ENCODE peak calls at places on chromosomes 13 and 19, in seven cellular contexts. One of them, this sample, is unnamed.

GRCh38 chr13:113582841-113583631 is 1.5 kb upstream of the TFDP1 start:
- DNase-seq in heart left ventricle: no peak
- DNase-seq in neural progenitor cell: no peak
- DNase-seq in astrocyte of the cerebellum: no peak
- DNase-seq in B cell: no peak
- DNase-seq in heart right ventricle: no peak
- DNase-seq in K562: no peak
- DNase-seq in this sample: no peak

GRCh38 chr13:44819245-44819644 is 170.0 kb downstream of the NUFIP1 start:
- DNase-seq in heart left ventricle: no peak
- DNase-seq in neural progenitor cell: no peak
- DNase-seq in astrocyte of the cerebellum: peak; percentile 53
- DNase-seq in B cell: no peak
- DNase-seq in heart right ventricle: no peak
- DNase-seq in K562: no peak
- DNase-seq in this sample: no peak

GRCh38 chr19:20359933-20360720 is 193.1 kb downstream of the ZNF486 start:
- DNase-seq in heart left ventricle: no peak
- DNase-seq in neural progenitor cell: peak; percentile 47
- DNase-seq in astrocyte of the cerebellum: no peak
- DNase-seq in B cell: peak; percentile 6
- DNase-seq in heart right ventricle: no peak
- DNase-seq in K562: no peak
- DNase-seq in this sample: no peak

GRCh38 chr13:43191561-43191960 is 168.2 kb downstream of the DNAJC15 start:
- DNase-seq in heart left ventricle: no peak
- DNase-seq in neural progenitor cell: no peak
- DNase-seq in astrocyte of the cerebellum: no peak
- DNase-seq in B cell: no peak
- DNase-seq in heart right ventricle: no peak
- DNase-seq in K562: no peak
- DNase-seq in this sample: no peak

GRCh38 chr13:97810152-97810551 is 143.3 kb upstream of the IPO5 start:
- DNase-seq in heart left ventricle: no peak
- DNase-seq in neural progenitor cell: peak; percentile 15
- DNase-seq in astrocyte of the cerebellum: no peak
- DNase-seq in B cell: no peak
- DNase-seq in heart right ventricle: no peak
- DNase-seq in K562: no peak
- DNase-seq in this sample: no peak

GRCh38 chr19:6729573-6730152 is 7.7 kb downstream of the GPR108 start:
- DNase-seq in heart left ventricle: no peak
- DNase-seq in neural progenitor cell: no peak
- DNase-seq in astrocyte of the cerebellum: no peak
- DNase-seq in B cell: no peak
- DNase-seq in heart right ventricle: no peak
- DNase-seq in K562: no peak
- DNase-seq in this sample: no peak

GRCh38 chr13:37968555-37968954 is 99.0 kb upstream of the TRPC4 start:
- DNase-seq in heart left ventricle: no peak
- DNase-seq in neural progenitor cell: no peak
- DNase-seq in astrocyte of the cerebellum: no peak
- DNase-seq in B cell: no peak
- DNase-seq in heart right ventricle: no peak
- DNase-seq in K562: no peak
- DNase-seq in this sample: no peak

GRCh38 chr19:6530385-6531162 is at the start of gene TNFSF9:
- DNase-seq in heart left ventricle: peak; percentile 88
- DNase-seq in neural progenitor cell: peak; percentile 92
- DNase-seq in astrocyte of the cerebellum: peak; percentile 51
- DNase-seq in B cell: peak; percentile 83
- DNase-seq in heart right ventricle: peak; percentile 84
- DNase-seq in K562: peak; percentile 90
- DNase-seq in this sample: no peak

GRCh38 chr19:39032164-39032918 is at the start of gene FBXO27:
- DNase-seq in heart left ventricle: peak; percentile 27
- DNase-seq in neural progenitor cell: peak; percentile 72
- DNase-seq in astrocyte of the cerebellum: no peak
- DNase-seq in B cell: peak; percentile 16
- DNase-seq in heart right ventricle: peak; percentile 12
- DNase-seq in K562: peak; percentile 68
- DNase-seq in this sample: no peak

GRCh38 chr19:38736036-38736412 is 8.2 kb downstream of the CAPN12 start:
- DNase-seq in heart left ventricle: peak; percentile 45
- DNase-seq in neural progenitor cell: peak; percentile 82
- DNase-seq in astrocyte of the cerebellum: no peak
- DNase-seq in B cell: peak; percentile 84
- DNase-seq in heart right ventricle: peak; percentile 29
- DNase-seq in K562: peak; percentile 71
- DNase-seq in this sample: no peak

GRCh38 chr13:30364876-30365275 is 57.4 kb upstream of the UBE2L5 start:
- DNase-seq in heart left ventricle: no peak
- DNase-seq in neural progenitor cell: no peak
- DNase-seq in astrocyte of the cerebellum: no peak
- DNase-seq in B cell: no peak
- DNase-seq in heart right ventricle: peak; percentile 17
- DNase-seq in K562: no peak
- DNase-seq in this sample: no peak

GRCh38 chr13:110015253-110015652 is 228.9 kb upstream of the IRS2 start:
- DNase-seq in heart left ventricle: no peak
- DNase-seq in neural progenitor cell: no peak
- DNase-seq in astrocyte of the cerebellum: no peak
- DNase-seq in B cell: no peak
- DNase-seq in heart right ventricle: no peak
- DNase-seq in K562: no peak
- DNase-seq in this sample: no peak

GRCh38 chr19:43662487-43662886 is 7.5 kb downstream of the PLAUR start:
- DNase-seq in heart left ventricle: no peak
- DNase-seq in neural progenitor cell: peak; percentile 59
- DNase-seq in astrocyte of the cerebellum: no peak
- DNase-seq in B cell: no peak
- DNase-seq in heart right ventricle: no peak
- DNase-seq in K562: no peak
- DNase-seq in this sample: no peak

GRCh38 chr13:30450066-30450465 is 15.7 kb downstream of the HMGB1 start:
- DNase-seq in heart left ventricle: no peak
- DNase-seq in neural progenitor cell: no peak
- DNase-seq in astrocyte of the cerebellum: no peak
- DNase-seq in B cell: no peak
- DNase-seq in heart right ventricle: no peak
- DNase-seq in K562: no peak
- DNase-seq in this sample: no peak

GRCh38 chr13:64154514-64154913 is 2738.9 kb upstream of the PCDH20 start:
- DNase-seq in heart left ventricle: no peak
- DNase-seq in neural progenitor cell: no peak
- DNase-seq in astrocyte of the cerebellum: peak; percentile 34
- DNase-seq in B cell: no peak
- DNase-seq in heart right ventricle: no peak
- DNase-seq in K562: no peak
- DNase-seq in this sample: no peak
- TF ChIP-seq CTCF in heart left ventricle: no peak
- TF ChIP-seq CTCF in neural progenitor cell: peak; percentile 29
- TF ChIP-seq CTCF in astrocyte of the cerebellum: peak; percentile 31
- TF ChIP-seq CTCF in B cell: no peak
- TF ChIP-seq CTCF in heart right ventricle: no peak
- TF ChIP-seq CTCF in K562: no peak
- TF ChIP-seq CTCF in this sample: no peak

GRCh38 chr19:29121684-29122083 is 91.3 kb downstream of the UQCRFS1 start:
- DNase-seq in heart left ventricle: no peak
- DNase-seq in neural progenitor cell: peak; percentile 39
- DNase-seq in astrocyte of the cerebellum: no peak
- DNase-seq in B cell: no peak
- DNase-seq in heart right ventricle: no peak
- DNase-seq in K562: peak; percentile 59
- DNase-seq in this sample: no peak
- TF ChIP-seq CTCF in heart left ventricle: no peak
- TF ChIP-seq CTCF in neural progenitor cell: peak; percentile 59
- TF ChIP-seq CTCF in astrocyte of the cerebellum: no peak
- TF ChIP-seq CTCF in B cell: no peak
- TF ChIP-seq CTCF in heart right ventricle: peak; percentile 38
- TF ChIP-seq CTCF in K562: peak; percentile 61
- TF ChIP-seq CTCF in this sample: peak; percentile 41

GRCh38 chr19:13741893-13742292 is 22.4 kb upstream of the MRI1 start:
- DNase-seq in heart left ventricle: no peak
- DNase-seq in neural progenitor cell: no peak
- DNase-seq in astrocyte of the cerebellum: no peak
- DNase-seq in B cell: no peak
- DNase-seq in heart right ventricle: no peak
- DNase-seq in K562: no peak
- DNase-seq in this sample: no peak
- TF ChIP-seq CTCF in heart left ventricle: no peak
- TF ChIP-seq CTCF in neural progenitor cell: no peak
- TF ChIP-seq CTCF in astrocyte of the cerebellum: no peak
- TF ChIP-seq CTCF in B cell: no peak
- TF ChIP-seq CTCF in heart right ventricle: no peak
- TF ChIP-seq CTCF in K562: no peak
- TF ChIP-seq CTCF in this sample: no peak

DNA sequence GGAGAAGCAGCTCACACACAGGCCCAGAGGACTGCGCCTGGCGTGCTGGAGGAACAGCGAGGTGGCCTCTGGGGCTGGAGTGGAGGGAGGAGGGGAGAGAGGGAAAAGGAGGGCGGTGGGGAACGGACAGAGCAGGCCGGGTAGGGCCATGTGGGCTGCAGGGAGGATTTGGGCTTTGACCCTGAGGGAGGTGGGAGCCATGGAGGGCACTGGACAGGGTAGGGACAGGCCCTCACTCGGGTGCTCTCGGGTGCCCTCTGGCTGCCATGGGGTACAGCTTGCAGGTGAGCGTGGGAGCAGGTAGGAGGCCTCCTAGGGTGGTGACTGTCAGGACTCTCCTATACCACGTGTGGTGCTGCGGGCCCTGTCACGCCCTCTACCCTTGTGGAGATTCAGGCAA is 22.8 kb downstream of the PLIN4 start:
- DNase-seq in heart left ventricle: no peak
- DNase-seq in neural progenitor cell: no peak
- DNase-seq in astrocyte of the cerebellum: no peak
- DNase-seq in B cell: no peak
- DNase-seq in heart right ventricle: no peak
- DNase-seq in K562: no peak
- DNase-seq in this sample: no peak
- TF ChIP-seq CTCF in heart left ventricle: no peak
- TF ChIP-seq CTCF in neural progenitor cell: no peak
- TF ChIP-seq CTCF in astrocyte of the cerebellum: no peak
- TF ChIP-seq CTCF in B cell: no peak
- TF ChIP-seq CTCF in heart right ventricle: no peak
- TF ChIP-seq CTCF in K562: peak; percentile 21
- TF ChIP-seq CTCF in this sample: peak; percentile 83

GRCh38 chr13:35479223-35479536 is 2.7 kb upstream of the MAB21L1 start:
- DNase-seq in heart left ventricle: no peak
- DNase-seq in neural progenitor cell: peak; percentile 81
- DNase-seq in astrocyte of the cerebellum: no peak
- DNase-seq in B cell: no peak
- DNase-seq in heart right ventricle: no peak
- DNase-seq in K562: no peak
- DNase-seq in this sample: no peak

GRCh38 chr13:35481777-35482176 is 5.3 kb upstream of the MAB21L1 start:
- DNase-seq in heart left ventricle: no peak
- DNase-seq in neural progenitor cell: no peak
- DNase-seq in astrocyte of the cerebellum: no peak
- DNase-seq in B cell: no peak
- DNase-seq in heart right ventricle: no peak
- DNase-seq in K562: no peak
- DNase-seq in this sample: no peak

GRCh38 chr13:35475960-35476943 is at the start of gene MAB21L1:
- DNase-seq in heart left ventricle: no peak
- DNase-seq in neural progenitor cell: peak; percentile 81
- DNase-seq in astrocyte of the cerebellum: peak; percentile 36
- DNase-seq in B cell: peak; percentile 31
- DNase-seq in heart right ventricle: no peak
- DNase-seq in K562: no peak
- DNase-seq in this sample: no peak

GRCh38 chr13:35478384-35479222 is 2.1 kb upstream of the MAB21L1 start:
- DNase-seq in heart left ventricle: no peak
- DNase-seq in neural progenitor cell: peak; percentile 82
- DNase-seq in astrocyte of the cerebellum: no peak
- DNase-seq in B cell: peak; percentile 9
- DNase-seq in heart right ventricle: no peak
- DNase-seq in K562: no peak
- DNase-seq in this sample: no peak

GRCh38 chr13:35479691-35480090 is 3.2 kb upstream of the MAB21L1 start:
- DNase-seq in heart left ventricle: no peak
- DNase-seq in neural progenitor cell: no peak
- DNase-seq in astrocyte of the cerebellum: no peak
- DNase-seq in B cell: no peak
- DNase-seq in heart right ventricle: no peak
- DNase-seq in K562: no peak
- DNase-seq in this sample: no peak
- TF ChIP-seq CTCF in heart left ventricle: no peak
- TF ChIP-seq CTCF in neural progenitor cell: no peak
- TF ChIP-seq CTCF in astrocyte of the cerebellum: no peak
- TF ChIP-seq CTCF in B cell: no peak
- TF ChIP-seq CTCF in heart right ventricle: no peak
- TF ChIP-seq CTCF in K562: no peak
- TF ChIP-seq CTCF in this sample: no peak

GRCh38 chr13:99367663-99368448 is 60.7 kb upstream of the GPR183 start:
- DNase-seq in heart left ventricle: no peak
- DNase-seq in neural progenitor cell: no peak
- DNase-seq in astrocyte of the cerebellum: no peak
- DNase-seq in B cell: no peak
- DNase-seq in heart right ventricle: no peak
- DNase-seq in K562: no peak
- DNase-seq in this sample: no peak
- TF ChIP-seq CTCF in heart left ventricle: no peak
- TF ChIP-seq CTCF in neural progenitor cell: peak; percentile 41
- TF ChIP-seq CTCF in astrocyte of the cerebellum: no peak
- TF ChIP-seq CTCF in B cell: no peak
- TF ChIP-seq CTCF in heart right ventricle: no peak
- TF ChIP-seq CTCF in K562: peak; percentile 25
- TF ChIP-seq CTCF in this sample: no peak

GRCh38 chr19:49812997-49813861 is at the start of gene FUZ:
- DNase-seq in heart left ventricle: peak; percentile 97
- DNase-seq in neural progenitor cell: peak; percentile 99
- DNase-seq in astrocyte of the cerebellum: peak; percentile 98
- DNase-seq in B cell: peak; percentile 95
- DNase-seq in heart right ventricle: peak; percentile 98
- DNase-seq in K562: peak; percentile 89
- DNase-seq in this sample: peak; percentile 92
- TF ChIP-seq CTCF in heart left ventricle: peak; percentile 12
- TF ChIP-seq CTCF in neural progenitor cell: peak; percentile 56
- TF ChIP-seq CTCF in astrocyte of the cerebellum: peak; percentile 42
- TF ChIP-seq CTCF in B cell: peak; percentile 23
- TF ChIP-seq CTCF in heart right ventricle: peak; percentile 54
- TF ChIP-seq CTCF in K562: no peak
- TF ChIP-seq CTCF in this sample: no peak

This sample was measured in GM12864.